ENCODE peak calls at places on chromosome 21, in ten cellular contexts. P, H, A, E, X, W, O, B, M and V are unnamed samples.

GRCh38 chr21:41888749-41889376 is 9.7 kb upstream of the PRDM15 start:
- DNase-seq in P (no peak), X (no peak), A (no peak), O (no peak), H (no peak), M (no peak), E (no peak), B (no peak), W (no peak), V (no peak)

GRCh38 chr21:44789880-44790279 is 11.7 kb downstream of the UBE2G2 start:
- DNase-seq in B (no peak), O (no peak), H (no peak), M (no peak), E (no peak), A (no peak), W (no peak), X (peak), P (no peak), V (no peak)

GRCh38 chr21:20996421-20997307 is 1.5 kb upstream of the NCAM2 start:
- DNase-seq in P (no peak), B (no peak), E (peak), A (no peak), W (no peak), X (no peak), M (no peak), H (no peak), O (no peak), V (no peak)

GRCh38 chr21:43609501-43610340 is 49.6 kb downstream of the HSF2BP start:
- DNase-seq in B (no peak), P (peak), O (no peak), X (no peak), E (no peak), M (no peak), A (no peak), W (peak), H (no peak), V (no peak)

GRCh38 chr21:45545691-45546531 is 3.7 kb upstream of the SLC19A1 start:
- DNase-seq in W (no peak), A (no peak), M (no peak), B (peak), X (no peak), O (no peak), E (peak), H (no peak), P (no peak), V (no peak)

GRCh38 chr21:35528109-35529042 is 479.3 kb upstream of the RUNX1 start:
- DNase-seq in P (no peak), B (peak), X (no peak), H (peak), W (no peak), E (no peak), M (peak), A (peak), O (no peak), V (peak)

GRCh38 chr21:44425307-44425894 is 29.9 kb upstream of the LRRC3 start:
- DNase-seq in P (no peak), H (no peak), B (peak), A (no peak), X (no peak), M (no peak), O (no peak), E (peak), W (peak), V (no peak)

GRCh38 chr21:31394309-31394708 is 50.2 kb upstream of the TIAM1 start:
- DNase-seq in W (no peak), M (no peak), O (no peak), B (no peak), X (no peak), A (no peak), P (no peak), H (no peak), E (no peak), V (no peak)

GRCh38 chr21:34147835-34148804 is 74.7 kb downstream of the MRPS6 start:
- DNase-seq in A (no peak), B (no peak), X (peak), W (no peak), E (no peak), P (no peak), H (no peak), O (no peak), M (no peak), V (no peak)

GRCh38 chr21:45640888-45641479 is 2.5 kb upstream of the PCBP3 start:
- DNase-seq in A (no peak), H (no peak), E (peak), B (no peak), W (peak), M (peak), O (no peak), X (peak), P (peak), V (no peak)

GRCh38 chr21:34116569-34116968 is 43.2 kb downstream of the MRPS6 start:
- DNase-seq in O (no peak), X (no peak), A (no peak), E (no peak), M (no peak), P (no peak), W (no peak), H (no peak), B (no peak), V (no peak)

GRCh38 chr21:41168391-41169257 is 664 bp downstream of the BACE2 start:
- DNase-seq in P (no peak), M (no peak), A (no peak), W (peak), H (no peak), O (no peak), X (peak), B (peak), E (peak), V (peak)

GRCh38 chr21:44911384-44912157 is 9.1 kb downstream of the ITGB2 start:
- DNase-seq in E (no peak), W (no peak), O (no peak), B (peak), A (no peak), P (no peak), X (no peak), M (peak), H (peak), V (no peak)

GRCh38 chr21:39972976-39973375 is 105.7 kb downstream of the PCP4 start:
- DNase-seq in E (no peak), M (no peak), X (no peak), W (no peak), B (no peak), P (no peak), H (no peak), A (no peak), O (no peak), V (no peak)

GRCh38 chr21:31418355-31419001 is 74.4 kb upstream of the TIAM1 start:
- DNase-seq in P (no peak), O (no peak), W (no peak), X (no peak), E (no peak), M (no peak), H (no peak), A (no peak), B (no peak), V (no peak)

GRCh38 chr21:36419996-36420395 is 34.8 kb downstream of the CHAF1B start:
- DNase-seq in A (peak), O (no peak), P (peak), E (peak), W (peak), B (peak), M (no peak), X (peak), H (peak), V (peak)

GRCh38 chr21:44517175-44517899 is 22.7 kb downstream of the KRTAP10-1 start:
- DNase-seq in A (no peak), H (no peak), P (peak), O (no peak), M (no peak), B (peak), W (peak), X (peak), E (no peak), V (no peak)

GRCh38 chr21:42830456-42831455 is 48.6 kb downstream of the WDR4 start:
- DNase-seq in H (no peak), W (no peak), P (no peak), M (no peak), A (peak), X (no peak), B (peak), E (no peak), O (no peak), V (no peak)

GRCh38 chr21:41858466-41859296 is 20.5 kb downstream of the PRDM15 start:
- DNase-seq in W (no peak), O (no peak), P (no peak), A (no peak), M (no peak), B (no peak), E (no peak), H (no peak), X (no peak), V (no peak)

GRCh38 chr21:45006536-45007079 is 66.8 kb downstream of the SLX9 start:
- DNase-seq in P (no peak), A (no peak), X (no peak), W (no peak), M (no peak), B (no peak), E (no peak), O (no peak), H (no peak), V (no peak)

GRCh38 chr21:24995206-24995605 is 612.1 kb downstream of the MRPL39 start:
- DNase-seq in M (no peak), A (no peak), E (no peak), B (no peak), P (no peak), H (no peak), W (no peak), X (no peak), O (no peak), V (no peak)